ENCODE peak calls at places on chromosomes 16 and 17, in seven cellular contexts. L is Right ventricle myocardium superior; W is aorta; Q is gastroesophageal sphincter; F is Panc1; E is stimulated activated naive B cell treated with anti-CD40 and anti-IgM and Interleukin-4, amounts not matched to agents 10 μg/mL and 1 μg/mL and 100 μg/mL, for 72 hours; B is left colon. Y is an unnamed sample.

GRCh38 chr17:7315570-7316243 is 547 bp upstream of the GPS2 start:
- ATAC-seq in L (peak; percentile 1), Q (no peak), W (peak; percentile 8), E (no peak), F (no peak), B (peak; percentile 12), Y (peak; percentile 30)

GRCh38 chr17:82386881-82387498 is 15.4 kb downstream of the UTS2R start:
- ATAC-seq in Q (no peak), E (no peak), L (no peak), F (no peak), W (no peak), B (peak; percentile 34), Y (no peak)

GRCh38 chr17:74214642-74215331 is 1.4 kb downstream of the TTYH2 start:
- ATAC-seq in F (no peak), L (peak; percentile 58), Q (no peak), W (no peak), E (no peak), B (no peak), Y (no peak)

GRCh38 chr17:10824874-10825273 is 13.0 kb downstream of the PIRT start:
- ATAC-seq in Q (no peak), F (no peak), B (peak; percentile 53), L (no peak), W (no peak), E (no peak), Y (no peak)

GRCh38 chr17:67637901-67638641 is 79.7 kb upstream of the NOL11 start:
- ATAC-seq in L (no peak), B (peak; percentile 92), E (no peak), F (no peak), Q (no peak), W (no peak), Y (peak; percentile 96)

GRCh38 chr16:14559809-14560227 is 70.2 kb downstream of the PARN start:
- ATAC-seq in W (peak; percentile 69), F (no peak), E (no peak), B (peak; percentile 47), Q (no peak), L (peak; percentile 64), Y (no peak)

GRCh38 chr17:51850206-51850605 is 308.3 kb downstream of the CA10 start:
- ATAC-seq in L (no peak), B (peak; percentile 49), W (no peak), Q (no peak), F (peak; percentile 50), E (no peak), Y (no peak)

GRCh38 chr17:72387487-72387886 is 266.7 kb downstream of the SOX9 start:
- ATAC-seq in L (no peak), W (no peak), Q (no peak), F (no peak), B (no peak), E (no peak), Y (peak; percentile 68)

GRCh38 chr16:10941127-10941933 is 938 bp downstream of the DEXI start:
- ATAC-seq in B (no peak), E (no peak), L (no peak), W (no peak), F (peak; percentile 5), Q (no peak), Y (no peak)

GRCh38 chr16:17335826-17336492 is 134.8 kb downstream of the XYLT1 start:
- ATAC-seq in W (no peak), E (no peak), F (no peak), L (no peak), B (no peak), Q (no peak), Y (no peak)

GRCh38 chr17:73639322-73639721 is 4.9 kb downstream of the SDK2 start:
- ATAC-seq in F (no peak), Q (no peak), L (no peak), E (no peak), W (peak; percentile 78), B (no peak), Y (no peak)

GRCh38 chr17:17527534-17527933 is 31.3 kb upstream of the RASD1 start:
- ATAC-seq in L (peak; percentile 66), F (no peak), W (no peak), E (no peak), Q (no peak), B (no peak), Y (no peak)

GRCh38 chr17:31416503-31416923 is 25.0 kb downstream of the RAB11FIP4 start:
- ATAC-seq in E (no peak), F (peak; percentile 73), Q (no peak), B (no peak), L (peak; percentile 82), W (no peak), Y (no peak)

GRCh38 chr17:30211371-30211770 is 24.1 kb downstream of the SLC6A4 start:
- ATAC-seq in L (no peak), B (no peak), W (no peak), F (no peak), E (no peak), Q (no peak), Y (no peak)

GRCh38 chr17:27633312-27634025 is 2.5 kb downstream of the LGALS9 start:
- ATAC-seq in Q (peak; percentile 19), L (peak; percentile 73), B (no peak), W (peak; percentile 45), E (no peak), F (no peak), Y (no peak)

Y was measured in esophagus mucosa.